ENCODE peak calls at places on chromosome 12, in eight cellular contexts. C is coronary artery; O is lower lobe of right lung; Q is Peyer's patch; W is breast epithelium; J is colonic mucosa; T is CD4-positive, alpha-beta T cell; B is gastrocnemius medialis. A is an unnamed sample.

GRCh38 chr12:15278816-15279658 is 43.3 kb upstream of the PTPRO start:
- DNase-seq in O (peak; percentile 89), B (peak; percentile 60), C (peak; percentile 81), T (no peak), J (peak; percentile 33), W (peak; percentile 61), Q (no peak), A (no peak)

GRCh38 chr12:59548930-59549329 is 46.9 kb upstream of the SLC16A7 start:
- DNase-seq in W (no peak), J (no peak), T (no peak), C (no peak), O (no peak), B (no peak), Q (no peak), A (no peak)

GRCh38 chr12:68097386-68097785 is 62.2 kb downstream of the IFNG start:
- DNase-seq in T (no peak), Q (no peak), O (no peak), C (no peak), W (no peak), J (no peak), B (no peak), A (no peak)

GRCh38 chr12:85468356-85469157 is 188.5 kb downstream of the ALX1 start:
- DNase-seq in C (no peak), J (peak; percentile 59), B (no peak), T (no peak), W (no peak), Q (no peak), O (peak; percentile 51), A (no peak)

GRCh38 chr12:121792607-121793500 is 634 bp downstream of the RHOF start:
- DNase-seq in J (no peak), C (no peak), W (no peak), B (no peak), T (peak; percentile 49), O (peak; percentile 81), Q (peak; percentile 73), A (no peak)

GRCh38 chr12:6276936-6277615 is 33.4 kb upstream of the PLEKHG6 start:
- DNase-seq in C (no peak), Q (no peak), W (no peak), B (no peak), O (peak; percentile 43), J (peak; percentile 60), T (no peak), A (no peak)

GRCh38 chr12:124764451-124764850 is 99.2 kb downstream of the SCARB1 start:
- DNase-seq in Q (no peak), W (no peak), O (no peak), J (peak; percentile 65), C (no peak), T (no peak), B (no peak), A (no peak)

GRCh38 chr12:119308743-119309456 is 25.6 kb upstream of the CCDC60 start:
- DNase-seq in J (no peak), T (no peak), O (no peak), Q (no peak), W (no peak), B (no peak), C (no peak), A (no peak)

GRCh38 chr12:59972941-59973340 is 377.1 kb downstream of the SLC16A7 start:
- DNase-seq in T (no peak), O (no peak), B (no peak), Q (no peak), C (no peak), J (no peak), W (no peak), A (no peak)

GRCh38 chr12:77865178-77865577 is 34.5 kb downstream of the NAV3 start:
- DNase-seq in W (no peak), B (no peak), Q (no peak), T (no peak), J (no peak), C (no peak), O (no peak), A (no peak)

GRCh38 chr12:94761559-94761958 is 111.2 kb upstream of the TMCC3 start:
- DNase-seq in T (no peak), Q (no peak), J (no peak), C (no peak), O (no peak), B (no peak), W (no peak), A (no peak)

GRCh38 chr12:90152897-90153624 is 444.4 kb upstream of the ATP2B1 start:
- DNase-seq in O (no peak), J (no peak), W (no peak), Q (no peak), C (no peak), T (no peak), B (no peak), A (no peak)

GRCh38 chr12:85253823-85254222 is 26.2 kb upstream of the ALX1 start:
- DNase-seq in C (no peak), O (no peak), B (no peak), T (no peak), J (no peak), W (no peak), Q (no peak), A (no peak)

GRCh38 chr12:131928080-131928764 is 854 bp upstream of the PUS1 start:
- DNase-seq in Q (peak; percentile 35), J (no peak), T (no peak), C (no peak), W (no peak), O (no peak), B (no peak), A (no peak)

GRCh38 chr12:12881495-12881894 is 9.9 kb upstream of the GPRC5A start:
- DNase-seq in B (no peak), O (no peak), W (no peak), Q (no peak), C (no peak), T (no peak), J (peak; percentile 71), A (no peak)

GRCh38 chr12:42260518-42260917 is 22.5 kb upstream of the YAF2 start:
- DNase-seq in C (no peak), J (no peak), Q (no peak), T (no peak), B (no peak), O (no peak), W (no peak), A (no peak)

GRCh38 chr12:79674629-79675028 is 16.1 kb downstream of the PAWR start:
- DNase-seq in C (no peak), T (no peak), J (no peak), O (no peak), Q (no peak), W (no peak), B (no peak), A (no peak)

DNA sequence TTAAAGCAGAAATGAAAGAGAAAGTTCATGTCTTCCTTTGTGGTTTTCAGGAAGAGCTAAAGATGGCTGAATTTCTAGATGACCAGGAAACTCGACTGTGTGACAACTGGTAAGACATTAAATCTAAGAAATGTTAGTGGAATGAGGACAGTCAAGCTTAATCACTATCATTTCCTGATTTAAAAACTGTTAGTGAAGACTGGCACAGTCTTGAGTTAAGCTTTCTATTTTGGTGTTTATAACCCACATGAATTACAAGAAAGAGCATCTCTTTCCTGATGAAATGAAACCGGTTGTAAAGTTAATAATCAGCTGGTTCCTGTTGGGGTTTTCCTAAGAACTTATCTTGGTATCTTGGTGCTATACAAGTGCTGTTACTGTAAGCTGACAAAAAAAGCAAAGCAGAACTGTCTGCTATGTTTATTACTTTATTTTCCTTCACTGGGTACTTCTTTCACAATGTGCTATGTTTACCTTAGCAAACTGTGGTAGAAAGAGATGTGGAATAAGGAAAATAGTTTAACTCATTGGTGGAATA is 5.2 kb downstream of the TRAFD1 start:
- DNase-seq in W (no peak), C (no peak), B (no peak), T (no peak), J (no peak), O (no peak), Q (no peak), A (no peak)
- H3K27ac ChIP-seq in W (peak overlapping the region; percentile 73), C (peak overlapping the region; percentile 28), B (peak overlapping the region; percentile 65), T (peak overlapping the region; percentile 57), J (peak overlapping the region; percentile 82), O (peak overlapping the region; percentile 78), Q (peak overlapping the region; percentile 59), A (peak overlapping the region; percentile 29)

DNA sequence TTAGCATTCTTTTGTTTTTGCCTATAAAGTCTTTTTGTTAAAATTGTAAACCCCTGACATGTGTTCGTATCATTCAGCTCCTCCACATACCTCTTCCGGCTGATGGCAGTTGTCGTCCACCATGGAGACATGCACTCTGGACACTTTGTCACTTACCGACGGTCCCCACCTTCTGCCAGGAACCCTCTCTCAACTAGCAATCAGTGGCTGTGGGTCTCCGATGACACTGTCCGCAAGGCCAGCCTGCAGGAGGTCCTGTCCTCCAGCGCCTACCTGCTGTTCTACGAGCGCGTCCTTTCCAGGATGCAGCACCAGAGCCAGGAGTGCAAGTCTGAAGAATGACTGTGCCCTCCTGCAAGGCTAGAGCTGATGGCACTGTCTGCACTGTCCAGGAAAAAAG is 7.7 kb downstream of the ALKBH2 start:
- DNase-seq in C (no peak), J (no peak), O (no peak), Q (no peak), W (no peak), B (no peak), T (no peak), A (no peak)
- H3K27ac ChIP-seq in C (no peak overlapping the region), J (no peak overlapping the region), O (no peak overlapping the region), Q (no peak overlapping the region), W (no peak overlapping the region), B (no peak overlapping the region), T (no peak overlapping the region), A (no peak overlapping the region)

DNA sequence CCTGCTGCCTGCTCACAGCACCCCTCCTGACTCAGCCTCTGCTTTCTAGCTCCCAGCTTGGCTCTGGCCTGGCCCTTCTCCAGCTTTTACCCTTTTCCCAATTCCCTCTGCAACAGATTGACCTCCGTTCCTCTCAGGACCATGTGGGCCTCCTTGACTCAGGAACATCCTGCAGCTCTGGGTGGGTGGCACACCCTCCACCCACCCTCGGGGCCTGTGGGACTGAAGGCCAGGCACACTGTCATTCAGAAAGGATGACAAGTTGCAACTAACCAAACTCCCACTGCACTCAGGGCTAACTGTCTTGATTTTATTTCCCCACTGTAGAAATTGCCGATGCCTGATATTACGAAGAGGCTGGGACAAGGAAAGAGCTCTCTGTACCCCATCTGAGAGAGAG is 59.4 kb downstream of the HELB start:
- DNase-seq in Q (no peak), C (no peak), W (no peak), T (no peak), O (no peak), B (no peak), J (no peak), A (no peak)
- H3K27ac ChIP-seq in Q (no peak overlapping the region), C (no peak overlapping the region), W (no peak overlapping the region), T (no peak overlapping the region), O (no peak overlapping the region), B (no peak overlapping the region), J (no peak overlapping the region), A (no peak overlapping the region)

GRCh38 chr12:51622564-51622963 is 31.5 kb downstream of the SCN8A start:
- DNase-seq in J (no peak), B (no peak), W (no peak), Q (no peak), C (no peak), T (no peak), O (no peak), A (no peak)
- H3K27ac ChIP-seq in J (no peak overlapping the region), B (no peak overlapping the region), W (no peak overlapping the region), Q (no peak overlapping the region), C (no peak overlapping the region), T (no peak overlapping the region), O (no peak overlapping the region), A (no peak overlapping the region)

DNA sequence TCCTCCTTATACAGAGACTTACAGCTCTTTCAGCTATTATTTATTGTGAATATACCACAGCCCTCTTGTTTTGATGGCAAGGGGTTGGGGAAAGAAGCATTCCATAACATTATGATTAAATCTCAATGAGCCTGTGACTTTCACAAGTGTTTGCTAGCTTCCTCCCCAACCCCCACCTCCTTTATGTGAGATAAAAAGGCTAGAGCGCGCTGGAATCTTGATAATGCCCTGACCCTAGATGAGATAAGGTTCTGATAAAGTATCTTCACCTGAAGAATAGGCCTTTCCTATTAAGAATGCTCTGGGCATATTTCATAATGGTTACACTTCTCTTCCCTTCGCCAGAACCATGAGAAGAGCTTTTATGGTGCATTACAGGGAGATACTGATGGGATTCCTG is 236.8 kb downstream of the CCDC91 start:
- DNase-seq in Q (no peak), O (no peak), J (no peak), W (no peak), T (no peak), C (no peak), B (no peak), A (no peak)
- H3K27ac ChIP-seq in Q (no peak overlapping the region), O (no peak overlapping the region), J (no peak overlapping the region), W (no peak overlapping the region), T (no peak overlapping the region), C (no peak overlapping the region), B (no peak overlapping the region), A (no peak overlapping the region)